ENCODE peak calls at places on chromosomes 13 and 19, in four cellular contexts. K is aorta, Y is astrocyte, H is upper lobe of right lung. L is an unnamed sample.

GRCh38 chr13:79481685-79482052 is 714 bp downstream of the NDFIP2 start:
- DNase-seq in K (no peak), Y (no peak), H (no peak), L (no peak)

GRCh38 chr19:31510635-31511034 is 161.4 kb upstream of the TSHZ3 start:
- DNase-seq in K (no peak), Y (no peak), H (no peak), L (no peak)

GRCh38 chr13:21328836-21329477 is 130.1 kb downstream of the ZDHHC20 start:
- DNase-seq in K (no peak), Y (no peak), H (no peak), L (no peak)

GRCh38 chr19:2774083-2774679 is 8.9 kb downstream of the SGTA start:
- DNase-seq in K (no peak), Y (no peak), H (no peak), L (no peak)

GRCh38 chr13:113002206-113002821 is 33.3 kb downstream of the MCF2L start:
- DNase-seq in K (no peak), Y (no peak), H (no peak), L (peak; percentile 7)

GRCh38 chr13:52141299-52141698 is 12.4 kb upstream of the NEK5 start:
- DNase-seq in K (no peak), Y (no peak), H (no peak), L (no peak)

GRCh38 chr13:62997696-62998095 is 1582.0 kb upstream of the PCDH20 start:
- DNase-seq in K (no peak), Y (no peak), H (no peak), L (no peak)

GRCh38 chr13:113413178-113413897 is 40.0 kb downstream of the ADPRHL1 start:
- DNase-seq in K (peak; percentile 90), Y (no peak), H (peak; percentile 57), L (no peak)

GRCh38 chr19:35774274-35775045 is 904 bp upstream of the ARHGAP33 start:
- DNase-seq in K (peak; percentile 66), Y (no peak), H (no peak), L (no peak)
- H3K4me3 ChIP-seq in K (no peak overlapping the region), Y (peak overlapping the region; percentile 61), H (peak overlapping the region; percentile 80), L (peak overlapping the region; percentile 36)

GRCh38 chr19:58261968-58262921 is 16.5 kb upstream of the ZNF8 start:
- DNase-seq in K (no peak), Y (no peak), H (no peak), L (no peak)
- H3K4me3 ChIP-seq in K (no peak overlapping the region), Y (peak overlapping the region; percentile 13), H (no peak overlapping the region), L (no peak overlapping the region)

GRCh38 chr19:33524024-33524664 is 2.6 kb upstream of the PEPD start:
- DNase-seq in K (no peak), Y (no peak), H (no peak), L (no peak)

GRCh38 chr19:33521480-33522370 is at the start of gene PEPD:
- DNase-seq in K (peak; percentile 97), Y (peak; percentile 71), H (peak; percentile 94), L (peak; percentile 41)

GRCh38 chr19:33520048-33520643 is 1.4 kb downstream of the PEPD start:
- DNase-seq in K (no peak), Y (no peak), H (no peak), L (no peak)

GRCh38 chr19:33520844-33521479 is 629 bp downstream of the PEPD start:
- DNase-seq in K (no peak), Y (no peak), H (no peak), L (no peak)

GRCh38 chr19:33522371-33522662 is 726 bp upstream of the PEPD start:
- DNase-seq in K (no peak), Y (no peak), H (no peak), L (no peak)
- H3K4me3 ChIP-seq in K (no peak overlapping the region), Y (peak overlapping the region; percentile 64), H (peak overlapping the region; percentile 91), L (peak overlapping the region; percentile 75)

DNA sequence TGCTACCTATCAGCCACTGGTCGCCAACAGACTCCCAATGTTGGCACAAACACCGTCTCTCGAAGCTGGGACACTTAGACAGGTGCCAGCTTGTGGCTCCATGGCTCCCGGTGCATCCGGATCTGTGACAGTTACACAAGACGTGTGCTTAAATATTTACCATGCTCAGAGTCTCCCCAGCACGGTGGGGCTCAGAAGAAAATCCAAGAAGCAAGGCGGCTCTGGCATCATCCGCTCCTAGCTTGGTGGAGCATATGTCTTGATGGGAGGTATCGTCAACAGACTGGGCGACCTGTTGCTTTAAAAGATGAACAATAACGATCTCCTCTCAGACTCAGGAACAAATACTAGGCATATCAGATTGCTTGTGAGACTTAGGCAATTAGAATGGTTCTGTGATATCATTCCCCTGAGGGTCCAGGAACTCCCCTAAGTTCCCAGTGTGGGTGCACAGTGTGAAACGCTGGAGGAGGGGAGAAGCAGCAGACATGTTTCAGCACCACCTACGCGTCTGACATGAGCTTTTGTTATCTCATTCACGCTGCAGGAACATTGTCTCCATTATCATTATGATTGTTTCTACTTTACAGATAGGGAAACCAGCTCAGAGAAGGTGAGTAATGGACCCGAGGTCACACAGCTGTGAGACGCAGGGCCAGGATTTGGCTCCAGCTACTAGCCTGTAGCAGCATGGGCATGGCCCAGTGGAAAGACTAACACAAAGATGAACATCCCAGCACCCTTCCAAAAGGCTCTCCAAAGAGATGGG is 61.7 kb downstream of the ALOX5AP start:
- DNase-seq in K (no peak), Y (peak; percentile 78), H (no peak), L (no peak)
- H3K4me3 ChIP-seq in K (no peak overlapping the region), Y (peak overlapping the region; percentile 22), H (peak overlapping the region; percentile 12), L (no peak overlapping the region)

DNA sequence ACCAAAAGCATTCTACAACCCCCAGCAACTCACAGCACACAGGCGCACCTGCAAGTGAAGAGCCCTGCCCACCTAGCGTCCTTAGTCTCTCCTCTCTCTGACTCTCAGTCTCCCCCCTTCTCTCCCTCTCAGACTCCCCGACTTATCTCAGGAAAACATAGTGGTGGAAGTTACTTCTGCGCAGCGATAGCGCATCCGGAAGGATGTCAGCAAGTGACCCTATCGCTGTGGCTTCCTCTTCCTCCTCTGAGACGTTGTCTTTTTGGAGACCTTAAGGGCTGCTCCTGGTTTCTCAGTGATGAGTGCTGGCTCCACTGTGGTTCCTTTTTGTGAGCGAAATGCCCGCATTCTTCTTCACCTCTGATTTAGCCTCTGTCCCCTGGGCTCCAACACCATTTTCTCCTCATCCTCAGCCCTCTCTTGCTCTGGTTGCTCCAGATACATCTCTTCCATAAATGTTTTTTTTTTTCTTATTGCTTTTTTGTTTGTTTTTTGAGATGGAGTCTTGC is 1.4 kb upstream of the YIF1B start:
- DNase-seq in K (no peak), Y (no peak), H (no peak), L (no peak)
- H3K4me3 ChIP-seq in K (no peak overlapping the region), Y (no peak overlapping the region), H (peak overlapping the region; percentile 74), L (no peak overlapping the region)